ENCODE peak calls at places on chromosomes 12 and 14, in six cellular contexts. C, W, V, Z, G and S are unnamed samples.
A peak's percentile ranks its signal among the peaks of the same experiment; 100 is the strongest.

GRCh38 chr14:35406811-35407630 is 2.5 kb upstream of the NFKBIA start:
- DNase-seq in C (no peak), W (no peak), V (no peak), Z (no peak), G (peak; percentile 60), S (no peak)

GRCh38 chr12:124543052-124543590 is 24.3 kb downstream of the NCOR2 start:
- DNase-seq in C (no peak), W (no peak), V (no peak), Z (no peak), G (no peak), S (peak; percentile 36)

GRCh38 chr12:102401087-102401486 is 79.3 kb downstream of the IGF1 start:
- DNase-seq in C (no peak), W (no peak), V (no peak), Z (no peak), G (no peak), S (no peak)

GRCh38 chr12:130803707-130804106 is 35.3 kb downstream of the STX2 start:
- DNase-seq in C (no peak), W (no peak), V (no peak), Z (no peak), G (no peak), S (no peak)

GRCh38 chr12:18819471-18819870 is 81.6 kb downstream of the CAPZA3 start:
- DNase-seq in C (no peak), W (no peak), V (no peak), Z (no peak), G (no peak), S (no peak)

GRCh38 chr12:91367234-91367849 is 184.7 kb upstream of the DCN start:
- DNase-seq in C (no peak), W (no peak), V (no peak), Z (no peak), G (no peak), S (no peak)

GRCh38 chr12:42868291-42868690 is 278.7 kb upstream of the PRICKLE1 start:
- DNase-seq in C (no peak), W (no peak), V (no peak), Z (no peak), G (no peak), S (no peak)

GRCh38 chr12:83763425-83763824 is 1076.7 kb downstream of the TMTC2 start:
- DNase-seq in C (no peak), W (no peak), V (no peak), Z (no peak), G (no peak), S (no peak)

GRCh38 chr14:23566782-23567185 is 807 bp downstream of the AP1G2 start:
- DNase-seq in C (no peak), W (no peak), V (no peak), Z (no peak), G (no peak), S (no peak)

GRCh38 chr12:8894378-8894777 is 19.9 kb upstream of the PHC1 start:
- DNase-seq in C (no peak), W (no peak), V (no peak), Z (no peak), G (no peak), S (no peak)

GRCh38 chr14:75453817-75454434 is 26.1 kb downstream of the JDP2 start:
- DNase-seq in C (no peak), W (no peak), V (no peak), Z (no peak), G (no peak), S (peak; percentile 67)

GRCh38 chr14:44112774-44113460 is 394.2 kb downstream of the FSCB start:
- DNase-seq in C (no peak), W (no peak), V (no peak), Z (no peak), G (no peak), S (no peak)

GRCh38 chr14:70808023-70808401 is 1.3 kb downstream of the MAP3K9 start:
- DNase-seq in C (peak; percentile 41), W (no peak), V (no peak), Z (no peak), G (no peak), S (peak; percentile 52)

GRCh38 chr12:80939231-80939950 is 1.7 kb upstream of the LIN7A start:
- DNase-seq in C (no peak), W (peak; percentile 54), V (no peak), Z (no peak), G (no peak), S (no peak)

GRCh38 chr12:130120012-130120805 is 42.1 kb upstream of the FZD10 start:
- DNase-seq in C (no peak), W (no peak), V (no peak), Z (no peak), G (no peak), S (no peak)

GRCh38 chr12:100238801-100239200 is 28.1 kb downstream of the DEPDC4 start:
- DNase-seq in C (no peak), W (no peak), V (no peak), Z (no peak), G (no peak), S (no peak)

GRCh38 chr12:14960548-14961465 is 594 bp downstream of the ARHGDIB start:
- DNase-seq in C (no peak), W (no peak), V (no peak), Z (no peak), G (no peak), S (peak; percentile 85)

GRCh38 chr12:92802906-92803305 is 100.1 kb downstream of the PLEKHG7 start:
- DNase-seq in C (no peak), W (no peak), V (no peak), Z (no peak), G (no peak), S (no peak)

GRCh38 chr14:38210587-38211257 is 3.0 kb downstream of the SSTR1 start:
- DNase-seq in C (no peak), W (no peak), V (peak; percentile 56), Z (peak; percentile 18), G (no peak), S (no peak)

GRCh38 chr14:95056476-95056875 is 100.9 kb downstream of the DICER1 start:
- DNase-seq in C (no peak), W (no peak), V (no peak), Z (no peak), G (no peak), S (no peak)

GRCh38 chr14:61525293-61526011 is 169.9 kb upstream of the HIF1A start:
- DNase-seq in C (peak; percentile 37), W (peak; percentile 71), V (peak; percentile 84), Z (peak; percentile 67), G (no peak), S (peak; percentile 71)

GRCh38 chr12:65368071-65368470 is 89.6 kb downstream of the MSRB3 start:
- DNase-seq in C (no peak), W (no peak), V (no peak), Z (no peak), G (no peak), S (no peak)

GRCh38 chr14:30129795-30130194 is 202.1 kb upstream of the PRKD1 start:
- DNase-seq in C (no peak), W (no peak), V (no peak), Z (no peak), G (no peak), S (no peak)

GRCh38 chr14:105602243-105602750 is 75.9 kb downstream of the TMEM121 start:
- DNase-seq in C (no peak), W (no peak), V (peak; percentile 62), Z (no peak), G (no peak), S (no peak)

GRCh38 chr14:58749066-58749669 is 111.4 kb downstream of the DACT1 start:
- DNase-seq in C (no peak), W (no peak), V (no peak), Z (no peak), G (peak; percentile 26), S (no peak)

GRCh38 chr12:94172031-94172430 is 23.7 kb downstream of the PLXNC1 start:
- DNase-seq in C (no peak), W (no peak), V (no peak), Z (no peak), G (no peak), S (no peak)

GRCh38 chr12:80662586-80662985 is 44.8 kb upstream of the MYF6 start:
- DNase-seq in C (no peak), W (no peak), V (no peak), Z (no peak), G (no peak), S (no peak)

GRCh38 chr12:124228050-124228711 is 66.7 kb upstream of the RFLNA start:
- DNase-seq in C (no peak), W (no peak), V (no peak), Z (no peak), G (no peak), S (no peak)

GRCh38 chr12:95118788-95119179 is 45.4 kb upstream of the NR2C1 start:
- DNase-seq in C (no peak), W (no peak), V (no peak), Z (no peak), G (no peak), S (no peak)

GRCh38 chr12:3885179-3886094 is 12.2 kb upstream of the PARP11 start:
- DNase-seq in C (no peak), W (no peak), V (no peak), Z (no peak), G (peak; percentile 44), S (peak; percentile 74)

GRCh38 chr12:23810327-23810902 is 139.1 kb downstream of the SOX5 start:
- DNase-seq in C (no peak), W (no peak), V (no peak), Z (no peak), G (no peak), S (no peak)

GRCh38 chr12:64696065-64696741 is 63.0 kb downstream of the GNS start:
- DNase-seq in C (no peak), W (no peak), V (no peak), Z (no peak), G (no peak), S (no peak)

GRCh38 chr12:100404769-100405407 is 48.0 kb downstream of the SLC17A8 start:
- DNase-seq in C (no peak), W (no peak), V (no peak), Z (no peak), G (no peak), S (no peak)

GRCh38 chr14:60931206-60931605 is 49.7 kb downstream of the TRMT5 start:
- DNase-seq in C (no peak), W (no peak), V (no peak), Z (peak; percentile 31), G (no peak), S (no peak)

GRCh38 chr12:122190842-122191668 is 8.1 kb downstream of the LRRC43 start:
- DNase-seq in C (peak; percentile 41), W (peak; percentile 79), V (no peak), Z (peak; percentile 57), G (no peak), S (peak; percentile 16)

GRCh38 chr12:90978117-90978770 is 23.3 kb upstream of the CCER1 start:
- DNase-seq in C (no peak), W (no peak), V (no peak), Z (no peak), G (peak; percentile 58), S (no peak)

GRCh38 chr14:21069388-21070082 is 569 bp upstream of the ARHGEF40 start:
- DNase-seq in C (no peak), W (no peak), V (peak; percentile 64), Z (peak; percentile 47), G (no peak), S (no peak)

GRCh38 chr12:78431931-78432330 is 432.6 kb upstream of the SYT1 start:
- DNase-seq in C (no peak), W (no peak), V (no peak), Z (no peak), G (no peak), S (no peak)

GRCh38 chr12:101697930-101698781 is 716 bp downstream of the CHPT1 start:
- DNase-seq in C (no peak), W (peak; percentile 92), V (peak; percentile 89), Z (peak; percentile 70), G (no peak), S (peak; percentile 12)